ENCODE peak calls at places on chromosomes 3 and 15, in eight cellular contexts. L is GM12865; K is right lobe of liver; P is GM12891; Q is activated CD8-positive, alpha-beta T cell treated with anti-CD3 and anti-CD28 coated beads, Interleukin-2, amount 10 ng/mL, durations not matched to agents 7 days and 5 days; N is hepatocyte; Z is naive thymus-derived CD8-positive, alpha-beta T cell; C is KBM-7. J is an unnamed sample.

GRCh38 chr3:57556459-57557087 is 499 bp downstream of the PDE12 start:
- DNase-seq in L (no peak), K (peak), P (no peak), Q (peak), N (peak), Z (no peak), C (no peak), J (peak)

GRCh38 chr3:104596551-104596950 is 770.2 kb upstream of the ALCAM start:
- DNase-seq in L (peak), K (no peak), P (no peak), Q (no peak), N (peak), Z (no peak), C (peak), J (no peak)

GRCh38 chr3:38067508-38068233 is 28.7 kb downstream of the DLEC1 start:
- DNase-seq in L (no peak), K (no peak), P (no peak), Q (no peak), N (peak), Z (no peak), C (no peak), J (no peak)

GRCh38 chr3:51141573-51141972 is 243.5 kb upstream of the MANF start:
- DNase-seq in L (no peak), K (no peak), P (no peak), Q (no peak), N (no peak), Z (no peak), C (no peak), J (no peak)

GRCh38 chr15:28017423-28017924 is 81.6 kb downstream of the OCA2 start:
- DNase-seq in L (peak), K (peak), P (no peak), Q (no peak), N (peak), Z (no peak), C (peak), J (no peak)

GRCh38 chr3:37671000-37671483 is 190.6 kb upstream of the CTDSPL start:
- DNase-seq in L (no peak), K (peak), P (no peak), Q (no peak), N (no peak), Z (no peak), C (no peak), J (no peak)

GRCh38 chr15:78131295-78132021 is at the start of gene CIB2:
- DNase-seq in L (peak), K (peak), P (peak), Q (peak), N (peak), Z (peak), C (peak), J (peak)

GRCh38 chr3:113097821-113098516 is 107.2 kb downstream of the GTPBP8 start:
- DNase-seq in L (no peak), K (no peak), P (no peak), Q (no peak), N (peak), Z (no peak), C (no peak), J (no peak)

GRCh38 chr3:16305121-16305541 is 40.1 kb downstream of the OXNAD1 start:
- DNase-seq in L (peak), K (peak), P (no peak), Q (peak), N (no peak), Z (peak), C (no peak), J (no peak)

GRCh38 chr3:129095285-129095684 is 26.3 kb downstream of the RAB43 start:
- DNase-seq in L (no peak), K (no peak), P (no peak), Q (no peak), N (no peak), Z (no peak), C (no peak), J (no peak)

GRCh38 chr15:74322558-74323180 is 44.8 kb downstream of the CYP11A1 start:
- DNase-seq in L (peak), K (peak), P (peak), Q (peak), N (peak), Z (peak), C (peak), J (peak)

GRCh38 chr3:22759636-22760310 is 443.4 kb upstream of the UBE2E2 start:
- DNase-seq in L (no peak), K (no peak), P (no peak), Q (no peak), N (no peak), Z (no peak), C (no peak), J (no peak)

GRCh38 chr15:76208786-76209424 is 102.4 kb downstream of the ETFA start:
- DNase-seq in L (no peak), K (no peak), P (no peak), Q (no peak), N (no peak), Z (no peak), C (no peak), J (no peak)

GRCh38 chr15:58931985-58932384 is 1.5 kb downstream of the SLTM start:
- DNase-seq in L (peak), K (no peak), P (peak), Q (no peak), N (peak), Z (no peak), C (peak), J (no peak)

GRCh38 chr3:177234121-177234520 is 36.8 kb upstream of the TBL1XR1 start:
- DNase-seq in L (no peak), K (no peak), P (no peak), Q (no peak), N (no peak), Z (no peak), C (no peak), J (no peak)

GRCh38 chr3:16088496-16088895 is 86.0 kb upstream of the GALNT15 start:
- DNase-seq in L (no peak), K (no peak), P (no peak), Q (no peak), N (no peak), Z (no peak), C (no peak), J (no peak)

GRCh38 chr15:56871180-56871579 is 47.3 kb upstream of the TCF12 start:
- DNase-seq in L (no peak), K (no peak), P (no peak), Q (no peak), N (no peak), Z (no peak), C (no peak), J (no peak)

GRCh38 chr3:99648091-99648490 is 9.7 kb downstream of the COL8A1 start:
- DNase-seq in L (peak), K (no peak), P (no peak), Q (no peak), N (peak), Z (no peak), C (no peak), J (no peak)

GRCh38 chr3:11245276-11245675 is 26.9 kb upstream of the ATG7 start:
- DNase-seq in L (no peak), K (no peak), P (no peak), Q (peak), N (no peak), Z (no peak), C (no peak), J (no peak)

J was measured in stimulated activated naive CD4-positive, alpha-beta T cell.